ENCODE peak calls at places on chromosomes 12 and 14, in six cellular contexts. One of them, this sample, is unnamed.

GRCh38 chr12:57454213-57454565 is 918 bp upstream of the INHBE start:
- DNase-seq in SW480: no peak
- DNase-seq in naive thymus-derived CD8-positive, alpha-beta T cell: no peak
- DNase-seq in left ventricle myocardium inferior: no peak
- DNase-seq in stimulated activated CD8-positive, alpha-beta memory T cell treated with anti-CD3 and anti-CD28 coated beads, Interleukin-12 subunit alpha, Interleukin-12 subunit beta, amount 100 ng/mL, for 4 hours: no peak
- DNase-seq in HuH-7: no peak
- DNase-seq in this sample: no peak

GRCh38 chr14:50668008-50668851 is at the start of gene SAV1:
- DNase-seq in HuH-7: peak
- DNase-seq in naive thymus-derived CD8-positive, alpha-beta T cell: peak
- DNase-seq in stimulated activated CD8-positive, alpha-beta memory T cell treated with anti-CD3 and anti-CD28 coated beads, Interleukin-12 subunit alpha, Interleukin-12 subunit beta, amount 100 ng/mL, for 4 hours: peak
- DNase-seq in left ventricle myocardium inferior: peak
- DNase-seq in SW480: peak
- DNase-seq in this sample: peak

GRCh38 chr12:126390969-126391566 is 1325.8 kb downstream of the AACS start:
- DNase-seq in naive thymus-derived CD8-positive, alpha-beta T cell: no peak
- DNase-seq in stimulated activated CD8-positive, alpha-beta memory T cell treated with anti-CD3 and anti-CD28 coated beads, Interleukin-12 subunit alpha, Interleukin-12 subunit beta, amount 100 ng/mL, for 4 hours: no peak
- DNase-seq in HuH-7: no peak
- DNase-seq in left ventricle myocardium inferior: no peak
- DNase-seq in SW480: no peak
- DNase-seq in this sample: no peak

GRCh38 chr14:99774526-99775307 is 18.5 kb upstream of the EML1 start:
- DNase-seq in HuH-7: no peak
- DNase-seq in stimulated activated CD8-positive, alpha-beta memory T cell treated with anti-CD3 and anti-CD28 coated beads, Interleukin-12 subunit alpha, Interleukin-12 subunit beta, amount 100 ng/mL, for 4 hours: no peak
- DNase-seq in naive thymus-derived CD8-positive, alpha-beta T cell: no peak
- DNase-seq in left ventricle myocardium inferior: peak
- DNase-seq in SW480: no peak
- DNase-seq in this sample: no peak

GRCh38 chr12:28242129-28242887 is 52.1 kb downstream of the CCDC91 start:
- DNase-seq in HuH-7: no peak
- DNase-seq in left ventricle myocardium inferior: no peak
- DNase-seq in stimulated activated CD8-positive, alpha-beta memory T cell treated with anti-CD3 and anti-CD28 coated beads, Interleukin-12 subunit alpha, Interleukin-12 subunit beta, amount 100 ng/mL, for 4 hours: no peak
- DNase-seq in naive thymus-derived CD8-positive, alpha-beta T cell: no peak
- DNase-seq in SW480: no peak
- DNase-seq in this sample: no peak

GRCh38 chr12:118015944-118016343 is 559 bp upstream of the RFC5 start:
- DNase-seq in stimulated activated CD8-positive, alpha-beta memory T cell treated with anti-CD3 and anti-CD28 coated beads, Interleukin-12 subunit alpha, Interleukin-12 subunit beta, amount 100 ng/mL, for 4 hours: no peak
- DNase-seq in SW480: no peak
- DNase-seq in left ventricle myocardium inferior: no peak
- DNase-seq in HuH-7: no peak
- DNase-seq in naive thymus-derived CD8-positive, alpha-beta T cell: no peak
- DNase-seq in this sample: no peak

GRCh38 chr12:12350868-12351463 is 924 bp upstream of the MANSC1 start:
- DNase-seq in naive thymus-derived CD8-positive, alpha-beta T cell: no peak
- DNase-seq in SW480: peak
- DNase-seq in left ventricle myocardium inferior: no peak
- DNase-seq in HuH-7: peak
- DNase-seq in stimulated activated CD8-positive, alpha-beta memory T cell treated with anti-CD3 and anti-CD28 coated beads, Interleukin-12 subunit alpha, Interleukin-12 subunit beta, amount 100 ng/mL, for 4 hours: no peak
- DNase-seq in this sample: no peak

GRCh38 chr14:90599748-90600507 is 203.1 kb downstream of the CALM1 start:
- DNase-seq in HuH-7: no peak
- DNase-seq in stimulated activated CD8-positive, alpha-beta memory T cell treated with anti-CD3 and anti-CD28 coated beads, Interleukin-12 subunit alpha, Interleukin-12 subunit beta, amount 100 ng/mL, for 4 hours: no peak
- DNase-seq in naive thymus-derived CD8-positive, alpha-beta T cell: no peak
- DNase-seq in SW480: peak
- DNase-seq in left ventricle myocardium inferior: no peak
- DNase-seq in this sample: peak

GRCh38 chr14:102362084-102362483 is 606 bp downstream of the CINP start:
- DNase-seq in left ventricle myocardium inferior: no peak
- DNase-seq in HuH-7: no peak
- DNase-seq in SW480: no peak
- DNase-seq in stimulated activated CD8-positive, alpha-beta memory T cell treated with anti-CD3 and anti-CD28 coated beads, Interleukin-12 subunit alpha, Interleukin-12 subunit beta, amount 100 ng/mL, for 4 hours: no peak
- DNase-seq in naive thymus-derived CD8-positive, alpha-beta T cell: no peak
- DNase-seq in this sample: peak

GRCh38 chr14:60327447-60328331 is 78.7 kb downstream of the PPM1A start:
- DNase-seq in HuH-7: no peak
- DNase-seq in SW480: peak
- DNase-seq in stimulated activated CD8-positive, alpha-beta memory T cell treated with anti-CD3 and anti-CD28 coated beads, Interleukin-12 subunit alpha, Interleukin-12 subunit beta, amount 100 ng/mL, for 4 hours: peak
- DNase-seq in left ventricle myocardium inferior: peak
- DNase-seq in naive thymus-derived CD8-positive, alpha-beta T cell: no peak
- DNase-seq in this sample: peak

GRCh38 chr12:109740694-109741245 is 27.1 kb downstream of the FAM222A start:
- DNase-seq in naive thymus-derived CD8-positive, alpha-beta T cell: no peak
- DNase-seq in SW480: no peak
- DNase-seq in stimulated activated CD8-positive, alpha-beta memory T cell treated with anti-CD3 and anti-CD28 coated beads, Interleukin-12 subunit alpha, Interleukin-12 subunit beta, amount 100 ng/mL, for 4 hours: no peak
- DNase-seq in left ventricle myocardium inferior: peak
- DNase-seq in HuH-7: no peak
- DNase-seq in this sample: no peak

GRCh38 chr12:94304012-94304411 is 155.6 kb downstream of the PLXNC1 start:
- DNase-seq in naive thymus-derived CD8-positive, alpha-beta T cell: no peak
- DNase-seq in HuH-7: no peak
- DNase-seq in stimulated activated CD8-positive, alpha-beta memory T cell treated with anti-CD3 and anti-CD28 coated beads, Interleukin-12 subunit alpha, Interleukin-12 subunit beta, amount 100 ng/mL, for 4 hours: no peak
- DNase-seq in SW480: no peak
- DNase-seq in left ventricle myocardium inferior: no peak
- DNase-seq in this sample: peak

This sample was measured in CD4-positive, CD25-positive, alpha-beta regulatory T cell.